ENCODE peak calls at places on chromosomes 1 and 21, in four cellular contexts. One of them, this sample, is unnamed.

GRCh38 chr1:19037659-19038058 is 81.2 kb upstream of the IFFO2 start:
- DNase-seq in K562: no peak
- DNase-seq in Panc1: no peak
- DNase-seq in HepG2: no peak
- DNase-seq in this sample: no peak

GRCh38 chr1:8705104-8705503 is 112.3 kb downstream of the RERE start:
- DNase-seq in K562: no peak
- DNase-seq in Panc1: no peak
- DNase-seq in HepG2: no peak
- DNase-seq in this sample: no peak

GRCh38 chr1:208868554-208868953 is 624.4 kb upstream of the PLXNA2 start:
- DNase-seq in K562: no peak
- DNase-seq in Panc1: no peak
- DNase-seq in HepG2: no peak
- DNase-seq in this sample: no peak

GRCh38 chr1:212219679-212220463 is 65.3 kb upstream of the PPP2R5A start:
- DNase-seq in K562: no peak
- DNase-seq in Panc1: no peak
- DNase-seq in HepG2: no peak
- DNase-seq in this sample: no peak

GRCh38 chr1:94646786-94647555 is 105.4 kb upstream of the F3 start:
- DNase-seq in K562: no peak
- DNase-seq in Panc1: no peak
- DNase-seq in HepG2: no peak
- DNase-seq in this sample: no peak

GRCh38 chr1:40258445-40258769 is 371 bp downstream of the ZMPSTE24 start:
- DNase-seq in K562: no peak
- DNase-seq in Panc1: no peak
- DNase-seq in HepG2: peak; percentile 3
- DNase-seq in this sample: no peak

GRCh38 chr1:230592848-230593247 is 49.4 kb upstream of the COG2 start:
- DNase-seq in K562: no peak
- DNase-seq in Panc1: no peak
- DNase-seq in HepG2: no peak
- DNase-seq in this sample: no peak

GRCh38 chr1:59007429-59007819 is 223.6 kb upstream of the JUN start:
- DNase-seq in K562: no peak
- DNase-seq in Panc1: no peak
- DNase-seq in HepG2: no peak
- DNase-seq in this sample: no peak

DNA sequence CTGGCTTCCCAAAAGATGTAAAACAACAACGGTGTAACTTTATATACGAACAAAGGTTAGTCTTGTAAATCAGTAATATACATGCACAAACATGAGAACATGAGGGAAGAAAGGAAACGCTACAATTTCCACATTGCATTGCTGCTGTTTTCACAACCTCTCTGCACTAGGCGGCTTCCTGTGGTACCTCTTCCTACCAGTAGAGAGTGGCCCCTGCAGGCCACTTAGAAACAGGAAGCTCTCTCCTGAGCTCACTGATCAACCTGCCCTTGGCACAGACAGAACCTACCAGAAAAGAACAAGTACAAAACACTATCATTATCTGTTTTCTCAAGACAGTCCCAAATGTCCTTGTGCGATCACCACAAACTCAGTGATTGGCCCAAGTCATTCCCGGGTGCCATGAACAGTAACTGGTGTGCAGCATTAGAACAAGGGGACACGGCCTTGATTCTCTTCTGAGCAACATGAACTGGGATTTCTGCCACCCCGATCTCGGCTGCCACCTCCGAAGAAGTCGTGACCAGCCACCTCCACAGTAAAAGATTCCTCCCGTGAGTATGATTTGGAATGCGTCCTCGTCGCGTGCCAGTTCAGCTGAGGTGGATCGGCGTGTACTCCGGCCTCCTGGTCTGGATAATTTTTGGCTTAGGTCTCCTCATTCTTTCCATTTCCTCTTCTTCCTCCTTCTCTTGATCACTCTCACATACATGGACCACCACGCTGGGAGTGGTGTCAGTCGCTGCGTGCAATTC is 5.7 kb upstream of the KCNE1 start:
- DNase-seq in K562: no peak
- DNase-seq in Panc1: no peak
- DNase-seq in HepG2: peak; percentile 44
- DNase-seq in this sample: no peak
- TF ChIP-seq TCF7L2 in K562: no peak
- TF ChIP-seq TCF7L2 in Panc1: no peak
- TF ChIP-seq TCF7L2 in HepG2: no peak
- TF ChIP-seq TCF7L2 in this sample: no peak

DNA sequence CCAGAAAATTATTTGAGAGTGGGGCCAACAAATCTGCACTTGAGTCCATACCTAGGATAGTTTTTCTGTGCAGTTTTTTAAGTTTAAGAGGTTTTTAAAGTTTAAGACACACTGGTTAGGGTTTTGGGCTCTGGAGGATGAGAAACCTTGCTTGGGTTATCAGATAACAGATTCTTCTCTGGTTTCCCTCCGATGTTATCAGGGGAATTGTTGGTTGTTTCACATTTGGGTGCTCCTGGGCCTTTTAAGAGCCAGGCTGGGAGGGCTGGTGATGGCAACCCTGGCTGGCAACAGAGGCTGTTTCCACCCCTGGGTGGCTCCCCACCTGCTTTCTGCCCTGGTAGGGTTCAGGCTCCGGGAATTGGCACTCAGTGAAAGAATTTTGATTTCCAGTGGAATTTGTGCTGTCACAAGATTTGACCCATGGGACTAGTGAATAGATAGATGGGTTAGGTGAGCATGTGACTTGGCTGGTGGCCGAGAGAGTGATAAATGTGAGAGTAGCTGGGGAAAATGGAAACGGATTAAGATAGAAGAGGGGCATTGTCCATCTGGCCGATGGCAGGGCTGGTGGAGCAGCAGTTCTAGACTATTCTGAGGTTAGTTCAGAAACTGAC is 14.8 kb downstream of the VANGL1 start:
- DNase-seq in K562: no peak
- DNase-seq in Panc1: no peak
- DNase-seq in HepG2: no peak
- DNase-seq in this sample: no peak
- TF ChIP-seq TCF7L2 in K562: no peak
- TF ChIP-seq TCF7L2 in Panc1: no peak
- TF ChIP-seq TCF7L2 in HepG2: no peak
- TF ChIP-seq TCF7L2 in this sample: no peak

GRCh38 chr1:109894823-109895719 is 15.6 kb upstream of the CSF1 start:
- DNase-seq in K562: no peak
- DNase-seq in Panc1: no peak
- DNase-seq in HepG2: no peak
- DNase-seq in this sample: no peak

GRCh38 chr1:109895720-109896504 is 14.7 kb upstream of the CSF1 start:
- DNase-seq in K562: peak; percentile 80
- DNase-seq in Panc1: no peak
- DNase-seq in HepG2: peak; percentile 88
- DNase-seq in this sample: no peak

GRCh38 chr1:109891930-109892329 is 18.7 kb upstream of the CSF1 start:
- DNase-seq in K562: no peak
- DNase-seq in Panc1: no peak
- DNase-seq in HepG2: peak; percentile 35
- DNase-seq in this sample: no peak

GRCh38 chr1:109890115-109890953 is 20.3 kb upstream of the CSF1 start:
- DNase-seq in K562: peak; percentile 72
- DNase-seq in Panc1: no peak
- DNase-seq in HepG2: no peak
- DNase-seq in this sample: no peak

DNA sequence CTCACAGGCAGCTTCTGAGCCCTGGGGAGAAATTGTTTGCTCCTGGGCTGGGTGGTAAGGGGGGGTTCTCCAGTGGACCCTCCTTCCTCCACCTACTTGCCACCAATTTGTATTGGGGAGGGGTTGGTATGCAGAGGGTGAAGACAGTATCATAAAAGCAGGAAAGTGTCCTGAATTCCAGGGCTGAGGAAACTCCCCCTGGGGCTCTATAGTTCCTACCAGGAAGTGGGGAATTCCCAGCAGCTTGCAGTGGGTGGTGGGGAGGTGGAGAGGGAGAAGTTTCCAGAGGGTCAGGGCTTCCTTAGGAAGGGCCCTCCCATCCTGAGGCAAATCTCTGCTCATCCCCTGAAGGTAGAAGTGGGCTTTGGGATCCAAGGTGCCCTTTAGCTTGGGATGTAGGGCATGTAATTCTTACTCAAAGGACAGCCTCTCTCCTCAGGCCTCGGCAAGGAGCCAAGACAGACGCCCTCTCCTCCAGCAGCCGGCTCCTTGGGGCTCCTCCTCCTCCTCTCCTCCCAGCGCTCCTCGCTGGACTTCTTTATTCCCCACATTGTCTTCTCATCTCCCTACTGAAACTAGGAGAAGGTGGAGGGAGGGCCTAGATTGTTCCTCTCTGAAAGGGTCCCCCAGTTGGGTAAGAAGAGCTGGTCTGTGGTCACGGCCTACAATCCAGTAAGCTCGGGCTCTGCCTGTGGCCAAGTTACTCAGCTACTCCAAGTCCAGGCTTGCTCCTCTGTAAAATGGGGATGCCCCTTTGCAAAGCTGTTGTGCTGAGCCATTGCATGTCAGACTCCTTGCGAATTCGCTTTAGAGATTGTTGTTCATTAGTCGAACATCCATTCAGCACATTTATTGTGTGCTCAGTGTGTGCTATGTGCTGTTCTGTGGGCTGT is 17.9 kb upstream of the CSF1 start:
- DNase-seq in K562: no peak
- DNase-seq in Panc1: no peak
- DNase-seq in HepG2: no peak
- DNase-seq in this sample: no peak
- TF ChIP-seq TCF7L2 in K562: no peak
- TF ChIP-seq TCF7L2 in Panc1: no peak
- TF ChIP-seq TCF7L2 in HepG2: no peak
- TF ChIP-seq TCF7L2 in this sample: no peak

DNA sequence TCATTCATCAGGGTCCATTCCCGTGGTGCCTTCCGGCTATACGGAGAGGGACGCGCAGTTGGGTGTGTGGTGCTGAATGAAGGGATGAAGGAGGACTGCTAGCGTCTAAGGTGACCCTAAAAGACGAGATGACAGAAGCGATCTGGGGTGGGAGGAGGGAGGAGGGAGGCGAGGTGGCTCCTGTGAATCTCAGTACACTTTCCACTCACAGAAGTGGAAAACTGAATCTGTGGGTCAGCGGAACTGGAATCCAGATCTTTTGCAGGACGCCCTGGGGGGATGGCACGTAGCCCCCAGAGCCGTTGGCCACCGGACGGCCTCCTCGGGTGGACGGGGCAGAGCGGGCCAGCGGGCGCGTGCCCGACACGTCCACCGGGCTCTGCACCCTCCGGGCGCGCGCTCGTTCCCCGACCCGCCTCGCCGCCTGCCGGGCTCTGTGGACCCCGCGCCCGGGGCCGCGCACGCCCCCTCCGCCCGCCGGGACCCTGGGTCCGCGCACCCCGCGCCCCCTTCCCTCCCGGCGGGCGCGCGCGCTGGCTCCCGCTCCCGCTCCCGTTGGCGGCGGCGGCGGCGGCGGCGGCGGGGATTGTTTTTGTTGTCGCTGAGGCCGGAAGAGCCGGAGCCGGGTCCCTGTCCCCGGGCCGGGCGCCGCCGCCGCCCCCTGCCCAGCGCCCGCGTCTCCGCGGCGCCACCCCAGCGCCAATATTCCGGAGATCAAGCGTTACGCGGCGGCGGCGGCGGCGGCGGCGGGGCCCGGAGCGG is at the start of gene AGO4:
- DNase-seq in K562: peak; percentile 86
- DNase-seq in Panc1: peak; percentile 15
- DNase-seq in HepG2: peak; percentile 53
- DNase-seq in this sample: no peak
- TF ChIP-seq TCF7L2 in K562: no peak
- TF ChIP-seq TCF7L2 in Panc1: no peak
- TF ChIP-seq TCF7L2 in HepG2: no peak
- TF ChIP-seq TCF7L2 in this sample: peak; percentile 23

DNA sequence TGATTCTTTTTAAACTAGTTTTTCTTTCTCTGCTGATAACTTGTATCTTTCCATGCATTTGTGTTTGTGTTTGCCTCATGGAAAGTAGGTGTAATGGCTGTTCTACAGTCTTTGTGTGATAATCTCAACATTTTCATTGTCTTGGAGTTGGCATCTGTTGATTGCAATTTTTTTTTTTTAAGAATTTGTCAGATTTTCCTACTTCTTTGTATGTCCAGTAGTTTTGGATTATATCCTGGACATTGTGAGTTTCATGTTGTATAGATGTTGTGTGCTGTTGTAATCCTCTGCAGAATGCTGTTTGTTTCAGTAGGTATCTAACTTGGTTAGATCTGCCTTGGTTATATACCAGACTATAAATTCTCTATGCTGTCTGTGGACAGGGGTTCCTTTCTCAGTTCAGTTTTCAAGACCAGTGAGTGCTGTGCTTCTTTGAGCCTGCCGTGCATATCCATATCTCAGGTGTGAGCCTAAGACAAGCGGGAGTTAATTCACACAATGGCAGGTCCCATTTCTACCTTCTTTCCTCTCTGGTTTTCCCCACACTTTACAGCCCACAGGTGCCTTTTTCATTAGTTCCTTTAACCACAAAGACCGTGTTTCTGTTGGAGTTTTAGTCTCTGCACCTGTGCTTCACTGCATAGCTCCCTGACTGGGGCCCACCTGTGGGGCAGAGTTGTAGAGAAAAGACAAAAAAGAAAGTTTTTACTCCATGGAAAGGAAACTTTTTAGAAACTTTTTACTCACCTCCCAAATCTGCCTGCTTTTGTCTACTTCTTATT is 69.9 kb downstream of the ITSN1 start:
- DNase-seq in K562: no peak
- DNase-seq in Panc1: no peak
- DNase-seq in HepG2: no peak
- DNase-seq in this sample: no peak
- TF ChIP-seq TCF7L2 in K562: no peak
- TF ChIP-seq TCF7L2 in Panc1: no peak
- TF ChIP-seq TCF7L2 in HepG2: no peak
- TF ChIP-seq TCF7L2 in this sample: no peak

This sample was measured in HCT116.